ENCODE peak calls at places on chromosomes 1 and 21, in six cellular contexts. One of them, this sample, is unnamed. For H3K36me3, the result is how much of the 10 kb centered on the place peaks cover.

GRCh38 chr1:11804666-11805453 is 904 bp downstream of the MTHFR start:
- DNase-seq in heart right ventricle: no peak
- DNase-seq in PC-9: no peak
- DNase-seq in H7: peak
- DNase-seq in heart left ventricle: peak
- DNase-seq in mucosa of descending colon: peak
- DNase-seq in this sample: no peak

GRCh38 chr1:42221952-42222606 is 57.5 kb upstream of the GUCA2A start:
- DNase-seq in PC-9: peak
- DNase-seq in mucosa of descending colon: no peak
- DNase-seq in heart left ventricle: no peak
- DNase-seq in heart right ventricle: no peak
- DNase-seq in H7: no peak
- DNase-seq in this sample: no peak

GRCh38 chr1:8568837-8569236 is 248.6 kb downstream of the RERE start:
- DNase-seq in PC-9: no peak
- DNase-seq in heart right ventricle: no peak
- DNase-seq in H7: no peak
- DNase-seq in mucosa of descending colon: no peak
- DNase-seq in heart left ventricle: no peak
- DNase-seq in this sample: no peak

GRCh38 chr1:77473690-77474089 is 191.9 kb downstream of the AK5 start:
- DNase-seq in PC-9: peak
- DNase-seq in mucosa of descending colon: no peak
- DNase-seq in heart right ventricle: no peak
- DNase-seq in heart left ventricle: no peak
- DNase-seq in H7: no peak
- DNase-seq in this sample: no peak

GRCh38 chr1:47661065-47661464 is 223.2 kb downstream of the FOXD2 start:
- DNase-seq in PC-9: no peak
- DNase-seq in mucosa of descending colon: no peak
- DNase-seq in heart right ventricle: no peak
- DNase-seq in heart left ventricle: no peak
- DNase-seq in H7: no peak
- DNase-seq in this sample: no peak

GRCh38 chr1:214901718-214902117 is 180.8 kb upstream of the KCNK2 start:
- DNase-seq in heart left ventricle: no peak
- DNase-seq in mucosa of descending colon: no peak
- DNase-seq in H7: no peak
- DNase-seq in PC-9: peak
- DNase-seq in heart right ventricle: no peak
- DNase-seq in this sample: no peak

GRCh38 chr21:23292292-23292691 is 2294.1 kb downstream of the NCAM2 start:
- DNase-seq in H7: no peak
- DNase-seq in mucosa of descending colon: no peak
- DNase-seq in heart left ventricle: no peak
- DNase-seq in PC-9: no peak
- DNase-seq in heart right ventricle: no peak
- DNase-seq in this sample: no peak

GRCh38 chr1:93446837-93447451 is 974 bp upstream of the FNBP1L start:
- DNase-seq in heart left ventricle: peak
- DNase-seq in heart right ventricle: no peak
- DNase-seq in H7: no peak
- DNase-seq in PC-9: peak
- DNase-seq in mucosa of descending colon: peak
- DNase-seq in this sample: no peak

GRCh38 chr1:50531601-50532000 is 108.4 kb upstream of the DMRTA2 start:
- DNase-seq in heart right ventricle: no peak
- DNase-seq in heart left ventricle: no peak
- DNase-seq in mucosa of descending colon: no peak
- DNase-seq in PC-9: no peak
- DNase-seq in H7: no peak
- DNase-seq in this sample: no peak

GRCh38 chr1:226882631-226883409 is 12.4 kb downstream of the PSEN2 start:
- DNase-seq in H7: no peak
- DNase-seq in PC-9: no peak
- DNase-seq in mucosa of descending colon: no peak
- DNase-seq in heart right ventricle: no peak
- DNase-seq in heart left ventricle: no peak
- DNase-seq in this sample: no peak

GRCh38 chr1:88783145-88783544 is 99.1 kb downstream of the PKN2 start:
- DNase-seq in PC-9: no peak
- DNase-seq in mucosa of descending colon: no peak
- DNase-seq in H7: no peak
- DNase-seq in heart left ventricle: no peak
- DNase-seq in heart right ventricle: no peak
- DNase-seq in this sample: no peak

GRCh38 chr1:49435291-49435690 is 588.5 kb downstream of the AGBL4 start:
- DNase-seq in PC-9: no peak
- DNase-seq in heart right ventricle: no peak
- DNase-seq in H7: no peak
- DNase-seq in heart left ventricle: no peak
- DNase-seq in mucosa of descending colon: no peak
- DNase-seq in this sample: no peak

GRCh38 chr1:48853006-48853405 is 76.3 kb upstream of the BEND5 start:
- DNase-seq in PC-9: peak
- DNase-seq in mucosa of descending colon: no peak
- DNase-seq in heart left ventricle: no peak
- DNase-seq in H7: no peak
- DNase-seq in heart right ventricle: no peak
- DNase-seq in this sample: no peak

GRCh38 chr1:27402349-27402754 is 9.9 kb downstream of the GPR3 start:
- DNase-seq in PC-9: no peak
- DNase-seq in heart right ventricle: peak
- DNase-seq in heart left ventricle: peak
- DNase-seq in mucosa of descending colon: peak
- DNase-seq in H7: peak
- DNase-seq in this sample: no peak

GRCh38 chr1:150621497-150622113 is 7.8 kb downstream of the ENSA start:
- DNase-seq in PC-9: no peak
- DNase-seq in heart right ventricle: no peak
- DNase-seq in mucosa of descending colon: peak
- DNase-seq in H7: peak
- DNase-seq in heart left ventricle: peak
- DNase-seq in this sample: no peak

GRCh38 chr1:56331892-56332567 is 247.3 kb downstream of the PLPP3 start:
- DNase-seq in heart left ventricle: no peak
- DNase-seq in PC-9: no peak
- DNase-seq in heart right ventricle: no peak
- DNase-seq in H7: no peak
- DNase-seq in mucosa of descending colon: no peak
- DNase-seq in this sample: no peak

GRCh38 chr1:77308889-77309621 is 27.2 kb downstream of the AK5 start:
- DNase-seq in heart right ventricle: no peak
- DNase-seq in H7: no peak
- DNase-seq in heart left ventricle: no peak
- DNase-seq in PC-9: no peak
- DNase-seq in mucosa of descending colon: no peak
- DNase-seq in this sample: no peak

GRCh38 chr21:29258626-29259335 is 39.9 kb upstream of the BACH1 start:
- DNase-seq in mucosa of descending colon: no peak
- DNase-seq in heart left ventricle: no peak
- DNase-seq in heart right ventricle: no peak
- DNase-seq in PC-9: peak
- DNase-seq in H7: no peak
- DNase-seq in this sample: no peak

GRCh38 chr1:159944623-159945455 is 574 bp downstream of the IGSF9 start:
- DNase-seq in heart left ventricle: no peak
- DNase-seq in heart right ventricle: no peak
- DNase-seq in H7: peak
- DNase-seq in mucosa of descending colon: no peak
- DNase-seq in PC-9: no peak
- DNase-seq in this sample: no peak

GRCh38 chr1:40432644-40433385 is 17.5 kb upstream of the ZFP69B start:
- DNase-seq in heart right ventricle: no peak
- DNase-seq in heart left ventricle: no peak
- DNase-seq in H7: no peak
- DNase-seq in PC-9: no peak
- DNase-seq in mucosa of descending colon: no peak
- DNase-seq in this sample: no peak

GRCh38 chr1:40185951-40186864 is 25.0 kb downstream of the RLF start:
- DNase-seq in PC-9: no peak
- DNase-seq in heart right ventricle: no peak
- DNase-seq in H7: no peak
- DNase-seq in heart left ventricle: no peak
- DNase-seq in mucosa of descending colon: no peak
- DNase-seq in this sample: no peak

GRCh38 chr1:22544606-22545005 is 18.7 kb upstream of the EPHA8 start:
- DNase-seq in heart right ventricle: no peak
- DNase-seq in heart left ventricle: no peak
- DNase-seq in PC-9: no peak
- DNase-seq in H7: no peak
- DNase-seq in mucosa of descending colon: no peak
- DNase-seq in this sample: no peak

GRCh38 chr21:21051109-21052055 is 53.2 kb downstream of the NCAM2 start:
- DNase-seq in PC-9: no peak
- DNase-seq in heart left ventricle: no peak
- DNase-seq in H7: no peak
- DNase-seq in mucosa of descending colon: no peak
- DNase-seq in heart right ventricle: no peak
- DNase-seq in this sample: no peak

GRCh38 chr1:16204216-16204615 is 8.2 kb downstream of the ARHGEF19 start:
- DNase-seq in heart right ventricle: no peak
- DNase-seq in mucosa of descending colon: no peak
- DNase-seq in PC-9: no peak
- DNase-seq in heart left ventricle: no peak
- DNase-seq in H7: no peak
- DNase-seq in this sample: no peak

GRCh38 chr1:16204634-16205332 is 7.7 kb downstream of the ARHGEF19 start:
- DNase-seq in heart right ventricle: no peak
- DNase-seq in mucosa of descending colon: peak
- DNase-seq in heart left ventricle: no peak
- DNase-seq in PC-9: no peak
- DNase-seq in H7: peak
- DNase-seq in this sample: no peak

GRCh38 chr1:16203550-16203949 is 8.9 kb downstream of the ARHGEF19 start:
- DNase-seq in mucosa of descending colon: no peak
- DNase-seq in heart left ventricle: no peak
- DNase-seq in H7: no peak
- DNase-seq in heart right ventricle: no peak
- DNase-seq in PC-9: no peak
- DNase-seq in this sample: no peak

GRCh38 chr1:16205333-16205671 is 7.2 kb downstream of the ARHGEF19 start:
- DNase-seq in H7: no peak
- DNase-seq in PC-9: no peak
- DNase-seq in mucosa of descending colon: peak
- DNase-seq in heart right ventricle: no peak
- DNase-seq in heart left ventricle: no peak
- DNase-seq in this sample: no peak

GRCh38 chr1:16202281-16203210 is 9.9 kb downstream of the ARHGEF19 start:
- DNase-seq in PC-9: no peak
- DNase-seq in mucosa of descending colon: peak
- DNase-seq in heart left ventricle: peak
- DNase-seq in heart right ventricle: no peak
- DNase-seq in H7: no peak
- DNase-seq in this sample: no peak
- H3K36me3 ChIP-seq in PC-9: under half
- H3K36me3 ChIP-seq in mucosa of descending colon: under half
- H3K36me3 ChIP-seq in heart left ventricle: under half
- H3K36me3 ChIP-seq in heart right ventricle: under half
- H3K36me3 ChIP-seq in H7: under half
- H3K36me3 ChIP-seq in this sample: under half

GRCh38 chr1:184208622-184209021 is 157.1 kb downstream of the TSEN15 start:
- DNase-seq in PC-9: no peak
- DNase-seq in heart left ventricle: no peak
- DNase-seq in mucosa of descending colon: no peak
- DNase-seq in H7: no peak
- DNase-seq in heart right ventricle: no peak
- DNase-seq in this sample: no peak
- H3K36me3 ChIP-seq in PC-9: under half
- H3K36me3 ChIP-seq in heart left ventricle: under half
- H3K36me3 ChIP-seq in mucosa of descending colon: under half
- H3K36me3 ChIP-seq in H7: under half
- H3K36me3 ChIP-seq in heart right ventricle: under half
- H3K36me3 ChIP-seq in this sample: under half

GRCh38 chr1:6086762-6087401 is 41.2 kb downstream of the KCNAB2 start:
- DNase-seq in PC-9: no peak
- DNase-seq in H7: peak
- DNase-seq in mucosa of descending colon: no peak
- DNase-seq in heart right ventricle: no peak
- DNase-seq in heart left ventricle: no peak
- DNase-seq in this sample: no peak

GRCh38 chr1:6088956-6089355 is 43.3 kb downstream of the KCNAB2 start:
- DNase-seq in H7: no peak
- DNase-seq in PC-9: no peak
- DNase-seq in heart right ventricle: no peak
- DNase-seq in mucosa of descending colon: no peak
- DNase-seq in heart left ventricle: no peak
- DNase-seq in this sample: no peak

GRCh38 chr1:6086358-6086757 is 40.7 kb downstream of the KCNAB2 start:
- DNase-seq in H7: peak
- DNase-seq in PC-9: no peak
- DNase-seq in heart right ventricle: no peak
- DNase-seq in heart left ventricle: no peak
- DNase-seq in mucosa of descending colon: no peak
- DNase-seq in this sample: no peak

GRCh38 chr1:6087402-6087772 is 41.7 kb downstream of the KCNAB2 start:
- DNase-seq in heart right ventricle: no peak
- DNase-seq in H7: peak
- DNase-seq in heart left ventricle: no peak
- DNase-seq in PC-9: no peak
- DNase-seq in mucosa of descending colon: no peak
- DNase-seq in this sample: no peak

DNA sequence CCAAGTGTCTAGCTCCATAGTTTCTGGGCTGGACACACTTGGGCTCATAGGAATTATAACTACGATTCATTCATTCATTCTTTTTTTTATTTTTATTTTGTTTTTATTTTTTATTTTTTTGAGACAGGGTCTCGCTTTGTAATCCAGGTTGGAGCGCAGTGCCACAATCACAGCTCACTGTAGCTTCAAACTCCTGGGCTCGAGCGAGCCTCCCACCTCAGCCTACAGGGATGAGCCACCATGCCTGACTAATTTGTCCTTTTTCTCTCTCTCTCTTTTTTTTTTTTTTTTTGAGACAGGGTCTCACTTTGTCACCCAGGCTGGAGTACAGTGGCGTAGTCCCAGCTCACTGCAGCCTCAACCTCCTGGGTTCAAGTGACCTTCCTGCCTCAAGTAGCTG is 42.3 kb downstream of the KCNAB2 start:
- DNase-seq in heart left ventricle: no peak
- DNase-seq in H7: no peak
- DNase-seq in heart right ventricle: no peak
- DNase-seq in mucosa of descending colon: no peak
- DNase-seq in PC-9: no peak
- DNase-seq in this sample: no peak
- H3K36me3 ChIP-seq in heart left ventricle: under half
- H3K36me3 ChIP-seq in H7: under half
- H3K36me3 ChIP-seq in heart right ventricle: under half
- H3K36me3 ChIP-seq in mucosa of descending colon: under half
- H3K36me3 ChIP-seq in PC-9: under half
- H3K36me3 ChIP-seq in this sample: under half

DNA sequence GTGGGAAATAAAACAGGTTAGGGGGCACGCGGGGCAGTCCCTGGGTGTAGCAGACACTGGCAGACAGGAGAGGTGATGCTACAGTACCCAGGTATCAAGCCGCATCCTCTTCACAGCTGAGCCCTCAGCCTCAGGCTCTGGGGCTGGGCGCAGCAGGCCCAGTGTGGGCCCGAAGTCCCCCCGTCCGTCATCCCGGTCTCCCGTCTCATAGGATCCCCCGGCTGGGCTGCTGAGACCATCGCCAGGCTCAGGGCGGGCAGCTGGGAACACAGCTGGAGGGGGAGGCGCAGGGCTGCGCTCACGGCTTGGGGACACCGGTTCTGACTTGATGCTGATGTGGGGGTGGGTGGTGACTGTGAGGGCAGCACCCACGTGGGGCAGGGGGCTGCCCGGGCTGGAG is 32.7 kb downstream of the MEF2D start:
- DNase-seq in H7: peak
- DNase-seq in mucosa of descending colon: peak
- DNase-seq in heart left ventricle: no peak
- DNase-seq in PC-9: peak
- DNase-seq in heart right ventricle: no peak
- DNase-seq in this sample: no peak
- H3K36me3 ChIP-seq in H7: under half
- H3K36me3 ChIP-seq in mucosa of descending colon: under half
- H3K36me3 ChIP-seq in heart left ventricle: half or more
- H3K36me3 ChIP-seq in PC-9: under half
- H3K36me3 ChIP-seq in heart right ventricle: under half
- H3K36me3 ChIP-seq in this sample: half or more

This sample was measured in vagina.